ENCODE peak calls at places on chromosome 5, in six cellular contexts. R is fibroblast of mammary gland, S is colonic mucosa, W is cardiac muscle cell, O is prostate gland, E is BE2C. B is an unnamed sample.

GRCh38 chr5:56514246-56514645 is 281.1 kb upstream of the ANKRD55 start:
- DNase-seq in R (no peak), S (no peak), W (peak), O (no peak), E (no peak), B (no peak)

GRCh38 chr5:11384441-11385250 is 519.6 kb downstream of the CTNND2 start:
- DNase-seq in R (no peak), S (peak), W (peak), O (peak), E (no peak), B (no peak)

GRCh38 chr5:56608216-56608925 is 207.0 kb upstream of the MAP3K1 start:
- DNase-seq in R (no peak), S (no peak), W (no peak), O (no peak), E (no peak), B (no peak)

GRCh38 chr5:159917919-159918487 is 1.7 kb downstream of the ADRA1B start:
- DNase-seq in R (no peak), S (no peak), W (no peak), O (no peak), E (no peak), B (no peak)

GRCh38 chr5:77101298-77101697 is 14.2 kb upstream of the ZBED3 start:
- DNase-seq in R (peak), S (no peak), W (no peak), O (no peak), E (no peak), B (peak)

GRCh38 chr5:59312223-59312622 is 581.3 kb downstream of the PDE4D start:
- DNase-seq in R (no peak), S (no peak), W (no peak), O (no peak), E (no peak), B (no peak)

GRCh38 chr5:33148076-33148501 is 292.7 kb upstream of the TARS1 start:
- DNase-seq in R (peak), S (no peak), W (no peak), O (no peak), E (no peak), B (peak)

GRCh38 chr5:142109356-142110045 is 922 bp downstream of the NDFIP1 start:
- DNase-seq in R (peak), S (peak), W (no peak), O (no peak), E (peak), B (no peak)

GRCh38 chr5:74632947-74633356 is 7.6 kb downstream of the ENC1 start:
- DNase-seq in R (peak), S (no peak), W (no peak), O (no peak), E (no peak), B (peak)

GRCh38 chr5:119524461-119524860 is 72.2 kb downstream of the HSD17B4 start:
- DNase-seq in R (no peak), S (no peak), W (no peak), O (no peak), E (no peak), B (no peak)

GRCh38 chr5:115855959-115856358 is 14.2 kb downstream of the AP3S1 start:
- DNase-seq in R (peak), S (no peak), W (no peak), O (no peak), E (no peak), B (no peak)

GRCh38 chr5:124810420-124810819 is 64.0 kb upstream of the ZNF608 start:
- DNase-seq in R (no peak), S (no peak), W (no peak), O (no peak), E (no peak), B (no peak)

GRCh38 chr5:38456657-38457056 is 99.8 kb downstream of the LIFR start:
- DNase-seq in R (peak), S (no peak), W (no peak), O (no peak), E (peak), B (peak)

GRCh38 chr5:100691545-100691944 is 156.4 kb downstream of the FAM174A start:
- DNase-seq in R (no peak), S (no peak), W (no peak), O (no peak), E (no peak), B (no peak)

DNA sequence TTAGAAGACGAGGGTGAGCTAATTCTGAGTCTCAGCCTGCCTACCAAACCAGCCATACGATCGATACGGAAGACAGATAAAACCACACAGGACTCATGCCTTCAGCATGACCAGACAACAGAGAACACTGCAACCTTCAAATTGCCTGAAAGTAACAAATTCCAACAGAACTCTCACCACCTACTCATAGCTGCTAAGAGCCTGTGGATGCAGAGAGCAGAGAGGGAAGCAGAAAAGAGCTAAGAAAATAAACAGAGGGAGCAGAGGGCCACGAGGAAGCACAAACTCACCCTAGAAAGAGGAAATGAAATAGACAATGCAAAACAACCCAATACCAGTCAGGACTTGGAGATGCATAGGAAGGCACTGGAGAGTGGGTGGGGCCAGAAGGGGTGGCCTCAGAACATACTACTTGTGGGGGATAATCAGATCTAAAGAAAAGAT is 86.7 kb upstream of the TAS2R1 start:
- DNase-seq in R (no peak), S (no peak), W (no peak), O (no peak), E (no peak), B (peak)
- H3K4me3 ChIP-seq in R (no peak), S (no peak), W (no peak), O (no peak), E (no peak), B (no peak)

GRCh38 chr5:9513825-9514224 is 32.0 kb downstream of the SEMA5A start:
- DNase-seq in R (peak), S (no peak), W (peak), O (no peak), E (no peak), B (peak)
- TF ChIP-seq CTCF in R (peak), S (no peak), W (peak), O (no peak), E (no peak), B (peak)

DNA sequence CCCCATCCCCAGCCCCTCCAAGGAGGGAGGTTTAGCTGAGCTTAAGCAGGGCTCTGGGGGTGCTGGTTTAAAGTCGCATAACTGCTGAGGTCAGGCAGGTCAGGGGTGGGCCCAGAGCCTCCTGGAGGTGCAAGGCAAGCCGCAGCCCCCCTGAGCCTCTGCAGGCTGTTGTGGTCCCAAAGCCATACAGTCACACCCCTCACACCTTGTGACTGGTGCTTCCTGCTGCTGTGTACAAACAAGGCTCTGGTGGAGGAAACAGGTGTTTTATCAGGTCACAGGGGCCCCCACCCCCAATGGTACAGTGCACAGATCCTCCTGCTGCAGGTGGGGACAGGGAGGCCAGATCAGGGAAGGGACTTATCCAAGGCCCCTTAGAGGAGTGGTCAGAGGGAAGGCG is 8.0 kb downstream of the TCF7 start:
- DNase-seq in R (no peak), S (no peak), W (no peak), O (no peak), E (no peak), B (no peak)
- H3K4me3 ChIP-seq in R (no peak), S (no peak), W (no peak), O (no peak), E (no peak), B (no peak)

GRCh38 chr5:165161204-165161603 is 1655.8 kb downstream of the MAT2B start:
- DNase-seq in R (no peak), S (no peak), W (no peak), O (no peak), E (peak), B (no peak)
- TF ChIP-seq CTCF in R (no peak), S (no peak), W (no peak), O (no peak), E (peak), B (no peak)

GRCh38 chr5:66516535-66516934 is 79.7 kb upstream of the MAST4 start:
- DNase-seq in R (no peak), S (no peak), W (no peak), O (no peak), E (no peak), B (no peak)

GRCh38 chr5:66517361-66517760 is 78.8 kb upstream of the MAST4 start:
- DNase-seq in R (no peak), S (no peak), W (no peak), O (no peak), E (no peak), B (no peak)

GRCh38 chr5:66513130-66513529 is 83.1 kb upstream of the MAST4 start:
- DNase-seq in R (no peak), S (no peak), W (no peak), O (no peak), E (no peak), B (no peak)

GRCh38 chr5:66518052-66518451 is 78.1 kb upstream of the MAST4 start:
- DNase-seq in R (no peak), S (no peak), W (no peak), O (no peak), E (no peak), B (no peak)

DNA sequence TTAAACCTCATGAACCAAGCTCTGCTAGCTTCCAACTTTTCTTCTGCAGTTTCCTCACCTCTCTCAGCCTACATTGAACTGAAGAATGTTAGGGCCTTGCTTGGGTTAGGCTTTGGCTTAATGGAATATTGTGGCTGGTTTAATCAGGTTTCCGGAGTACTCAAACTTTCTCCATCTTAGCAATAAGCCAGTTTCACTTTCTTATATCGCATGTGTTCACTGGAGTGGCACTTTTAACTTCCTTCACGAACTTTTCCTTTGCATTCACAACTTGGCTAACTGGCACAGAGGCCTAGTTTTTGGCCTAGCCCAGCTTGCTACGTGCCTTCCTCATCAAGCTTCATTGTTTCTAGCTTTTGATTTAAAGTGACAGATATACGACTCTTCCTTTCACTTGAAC is 81.0 kb upstream of the MAST4 start:
- DNase-seq in R (no peak), S (no peak), W (no peak), O (no peak), E (no peak), B (no peak)
- H3K4me3 ChIP-seq in R (no peak), S (no peak), W (no peak), O (no peak), E (no peak), B (no peak)

GRCh38 chr5:123344819-123345426 is 78.3 kb downstream of the CEP120 start:
- DNase-seq in R (peak), S (no peak), W (peak), O (peak), E (no peak), B (peak)
- TF ChIP-seq CTCF in R (peak), S (peak), W (peak), O (peak), E (peak), B (peak)